ENCODE peak calls at places on chromosomes 7 and 10, in six cellular contexts. U is spleen, T is heart left ventricle, A is sigmoid colon, M is right lobe of liver, V is prostate gland. D is an unnamed sample. For H3K9me3, the result is how much of the 10 kb centered on the place peaks cover.

GRCh38 chr10:30645340-30645827 is 15.8 kb upstream of the LYZL2 start:
- DNase-seq in T (peak), U (no peak), V (no peak), A (peak), M (peak), D (no peak)

GRCh38 chr7:132140341-132140740 is 435.9 kb downstream of the PLXNA4 start:
- DNase-seq in A (no peak), U (no peak), M (no peak), V (no peak), T (no peak), D (no peak)

GRCh38 chr10:5843814-5844705 is 30.8 kb upstream of the GDI2 start:
- DNase-seq in A (no peak), T (no peak), V (no peak), M (no peak), U (no peak), D (no peak)

GRCh38 chr7:128954830-128955797 is 17.4 kb downstream of the IRF5 start:
- DNase-seq in T (no peak), U (no peak), M (no peak), A (no peak), V (no peak), D (no peak)

GRCh38 chr10:91709394-91709798 is 76.5 kb upstream of the PPP1R3C start:
- DNase-seq in M (no peak), U (no peak), A (no peak), V (no peak), T (no peak), D (no peak)

GRCh38 chr10:120950103-120950561 is 99.0 kb downstream of the WDR11 start:
- DNase-seq in T (no peak), U (no peak), A (no peak), M (no peak), V (no peak), D (no peak)

GRCh38 chr7:36300696-36301350 is 88.8 kb upstream of the ANLN start:
- DNase-seq in V (no peak), M (no peak), A (peak), U (no peak), T (no peak), D (no peak)

GRCh38 chr10:70232155-70232858 is 922 bp downstream of the PPA1 start:
- DNase-seq in V (peak), M (peak), U (peak), T (peak), A (peak), D (peak)

GRCh38 chr10:5975641-5976473 is 1.5 kb downstream of the IL15RA start:
- DNase-seq in U (no peak), A (peak), V (no peak), T (no peak), M (no peak), D (peak)

GRCh38 chr7:150425670-150426069 is 24.8 kb upstream of the GIMAP8 start:
- DNase-seq in U (no peak), T (peak), V (no peak), M (no peak), A (no peak), D (no peak)

GRCh38 chr7:155874411-155874810 is 62.1 kb upstream of the SHH start:
- DNase-seq in U (peak), T (no peak), V (no peak), A (peak), M (no peak), D (no peak)

GRCh38 chr10:1515121-1515779 is 222.1 kb downstream of the ADARB2 start:
- DNase-seq in T (no peak), U (no peak), A (no peak), M (no peak), V (no peak), D (no peak)

GRCh38 chr7:149793261-149793660 is 19.9 kb upstream of the ZNF467 start:
- DNase-seq in M (no peak), V (no peak), T (no peak), U (no peak), A (no peak), D (peak)

GRCh38 chr7:129210989-129211312 is 13.9 kb upstream of the AHCYL2 start:
- DNase-seq in T (no peak), U (no peak), M (no peak), A (peak), V (no peak), D (peak)

GRCh38 chr7:51240868-51241267 is 75.7 kb downstream of the COBL start:
- DNase-seq in U (no peak), A (no peak), V (no peak), M (no peak), T (no peak), D (no peak)

GRCh38 chr7:18861514-18861913 is 255.9 kb downstream of the TWIST1 start:
- DNase-seq in A (no peak), M (no peak), T (no peak), U (no peak), V (no peak), D (no peak)

GRCh38 chr10:98340946-98341345 is 73.0 kb upstream of the LOXL4 start:
- DNase-seq in T (no peak), U (no peak), A (no peak), M (no peak), V (no peak), D (no peak)

GRCh38 chr7:22827563-22827962 is 4.9 kb upstream of the TOMM7 start:
- DNase-seq in V (no peak), M (no peak), U (no peak), A (no peak), T (no peak), D (no peak)

GRCh38 chr10:60615551-60615950 is 162.7 kb upstream of the CDK1 start:
- DNase-seq in T (no peak), M (no peak), A (no peak), U (no peak), V (no peak), D (no peak)

GRCh38 chr10:115710136-115710535 is 562.9 kb downstream of the GFRA1 start:
- DNase-seq in M (no peak), T (no peak), V (no peak), U (no peak), A (no peak), D (no peak)

GRCh38 chr7:129771928-129772479 is 160.5 kb downstream of the NRF1 start:
- DNase-seq in A (no peak), M (no peak), U (peak), T (no peak), V (no peak), D (no peak)

GRCh38 chr10:43610636-43611035 is 4.4 kb downstream of the ZNF485 start:
- DNase-seq in U (no peak), V (no peak), T (no peak), A (no peak), M (no peak), D (no peak)

GRCh38 chr10:95268438-95268837 is 22.4 kb downstream of the PDLIM1 start:
- DNase-seq in T (peak), U (no peak), M (peak), V (no peak), A (no peak), D (no peak)

GRCh38 chr7:5827755-5828154 is 46.3 kb upstream of the RNF216 start:
- DNase-seq in A (no peak), V (no peak), M (peak), U (peak), T (no peak), D (peak)

GRCh38 chr7:45107356-45107755 is 4.1 kb downstream of the TBRG4 start:
- DNase-seq in U (peak), V (no peak), A (no peak), T (no peak), M (no peak), D (no peak)

GRCh38 chr7:45116048-45116447 is 4.6 kb upstream of the TBRG4 start:
- DNase-seq in T (no peak), A (no peak), U (no peak), M (no peak), V (no peak), D (peak)

GRCh38 chr7:45108863-45109262 is 2.6 kb downstream of the TBRG4 start:
- DNase-seq in M (no peak), A (peak), U (peak), T (no peak), V (no peak), D (no peak)

GRCh38 chr7:45112648-45113047 is 1.2 kb upstream of the TBRG4 start:
- DNase-seq in U (no peak), V (no peak), T (no peak), M (no peak), A (no peak), D (no peak)

DNA sequence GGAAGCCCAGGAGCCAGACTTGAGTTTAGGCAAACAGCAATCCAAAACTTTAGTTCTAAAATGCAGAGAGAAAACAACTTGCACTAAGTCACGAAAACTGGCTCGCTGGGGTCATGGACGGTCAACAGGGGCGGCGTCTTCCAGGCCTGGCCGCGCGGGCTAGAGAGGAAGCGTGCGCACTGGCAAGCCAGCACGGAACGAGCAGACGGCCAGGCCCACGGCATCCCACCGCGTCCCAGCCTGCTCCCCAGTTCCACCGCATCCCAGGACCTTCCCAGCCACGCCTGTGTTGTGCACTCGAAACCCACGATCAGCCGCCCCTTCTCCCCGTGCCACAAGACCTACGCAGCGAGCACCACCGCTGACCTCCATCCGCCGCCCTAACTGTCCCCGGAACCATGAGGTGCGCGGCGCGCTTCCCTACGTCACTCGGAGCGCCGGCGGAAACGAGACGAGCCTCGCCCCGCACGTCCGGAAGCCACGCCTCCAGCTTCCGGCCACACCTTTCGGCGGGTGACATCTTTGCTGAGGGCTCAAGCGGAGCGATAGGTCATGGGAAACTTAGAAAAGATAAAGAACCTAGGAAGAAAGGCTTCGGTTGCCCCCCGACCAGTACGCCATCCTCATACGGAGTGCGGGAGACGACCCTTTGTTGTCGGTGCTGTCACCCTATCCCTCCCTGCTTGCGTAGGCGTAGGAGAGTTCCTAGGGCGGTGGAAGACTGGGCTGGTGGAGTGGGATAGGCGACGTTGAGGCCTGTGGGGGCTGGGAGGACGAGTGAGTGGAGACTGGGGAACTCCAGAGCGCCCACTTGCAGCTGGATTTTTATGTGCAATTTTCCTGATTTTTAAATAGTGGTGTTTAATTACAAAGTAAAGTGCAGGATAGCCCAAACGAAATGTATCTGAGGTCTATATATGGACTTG is at the start of gene TBRG4:
- DNase-seq in A (peak), M (peak), V (peak), T (peak), U (peak), D (peak)
- TF ChIP-seq POLR2A in A (peak), M (peak), V (peak), T (peak), U (peak), D (peak)

GRCh38 chr10:105185101-105185500 is 544.0 kb downstream of the SORCS3 start:
- DNase-seq in A (no peak), T (no peak), V (no peak), U (no peak), M (no peak), D (no peak)
- H3K9me3 ChIP-seq in A (under half), T (under half), V (under half), U (under half), M (under half), D (under half)

GRCh38 chr7:101123703-101124068 is 3.2 kb upstream of the SERPINE1 start:
- DNase-seq in U (no peak), A (no peak), V (no peak), M (no peak), T (no peak), D (no peak)

GRCh38 chr7:101125989-101126650 is 784 bp upstream of the SERPINE1 start:
- DNase-seq in A (peak), T (peak), V (no peak), M (peak), U (no peak), D (peak)

GRCh38 chr7:101122933-101123702 is 3.8 kb upstream of the SERPINE1 start:
- DNase-seq in U (no peak), M (no peak), V (no peak), A (no peak), T (no peak), D (no peak)

GRCh38 chr7:101121996-101122932 is 4.6 kb upstream of the SERPINE1 start:
- DNase-seq in U (no peak), M (peak), A (peak), V (no peak), T (peak), D (no peak)

DNA sequence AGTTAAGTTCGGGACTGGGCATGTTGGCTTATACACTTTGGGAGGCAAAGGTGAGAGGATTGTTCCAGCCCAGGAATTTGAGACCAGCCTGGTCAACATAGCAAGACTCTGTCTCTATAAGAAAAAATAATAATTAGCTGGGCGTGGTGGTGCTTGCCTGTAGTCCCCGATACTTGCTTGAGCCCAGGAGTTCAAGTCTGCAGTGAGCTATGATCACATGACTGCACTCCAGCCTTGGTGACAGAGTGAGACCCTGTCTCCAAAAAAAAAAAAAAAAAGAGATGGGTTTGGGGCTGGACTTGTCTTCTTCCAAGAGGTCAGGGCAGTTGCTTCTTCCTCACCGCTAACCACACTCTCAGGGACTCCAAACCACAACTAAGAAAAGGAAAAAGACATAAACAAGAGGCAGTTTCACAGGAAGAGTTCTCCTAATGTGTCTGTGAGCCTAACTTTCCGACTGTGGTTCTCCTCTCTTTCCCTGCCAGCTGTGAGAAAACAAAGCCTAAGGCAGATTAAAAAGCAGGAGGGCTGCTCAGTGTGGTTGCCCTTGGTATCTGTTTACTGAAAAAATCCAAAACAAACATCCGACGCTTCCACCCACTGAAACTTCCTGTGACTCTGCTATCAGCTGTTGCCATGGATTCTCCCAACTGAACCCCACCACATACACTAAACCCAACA is 2.4 kb upstream of the SERPINE1 start:
- DNase-seq in U (no peak), T (no peak), M (no peak), A (no peak), V (no peak), D (no peak)
- TF ChIP-seq POLR2A in U (no peak), T (no peak), M (peak), A (no peak), V (no peak), D (no peak)

GRCh38 chr10:131344747-131345146 is 33.2 kb upstream of the TCERG1L start:
- DNase-seq in U (no peak), V (no peak), A (no peak), T (no peak), M (no peak), D (no peak)

GRCh38 chr10:131350245-131350644 is 38.7 kb upstream of the TCERG1L start:
- DNase-seq in M (no peak), A (no peak), U (no peak), T (no peak), V (no peak), D (no peak)

GRCh38 chr10:131346456-131346855 is 34.9 kb upstream of the TCERG1L start:
- DNase-seq in T (no peak), U (no peak), A (no peak), M (no peak), V (no peak), D (no peak)

DNA sequence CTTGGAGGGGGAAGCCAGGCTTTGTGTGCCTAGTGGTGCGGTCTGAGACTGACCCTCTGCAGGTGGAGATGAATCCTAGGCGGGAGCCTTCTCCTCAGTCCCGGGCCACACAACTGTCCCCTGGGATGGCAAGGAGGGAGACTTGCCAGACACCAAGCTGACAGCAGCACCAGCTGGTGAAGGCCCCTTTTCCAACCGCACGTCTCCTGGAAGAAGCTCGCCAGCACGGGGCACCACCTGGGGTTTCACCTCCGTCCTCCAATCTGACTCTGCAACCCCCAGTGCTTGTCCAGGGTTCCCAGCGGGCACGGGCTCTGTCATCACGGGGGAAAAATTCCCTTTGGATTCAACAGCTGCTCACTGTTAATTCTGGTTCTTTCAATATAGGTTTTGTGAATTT is 34.2 kb upstream of the TCERG1L start:
- DNase-seq in U (no peak), V (no peak), T (no peak), A (no peak), M (no peak), D (peak)
- H3K9me3 ChIP-seq in U (under half), V (under half), T (under half), A (under half), M (under half), D (under half)

GRCh38 chr10:102119417-102120141 is 589 bp downstream of the LDB1 start:
- DNase-seq in T (peak), V (peak), A (peak), M (peak), U (peak), D (no peak)
- TF ChIP-seq POLR2A in T (no peak), V (peak), A (peak), M (no peak), U (no peak), D (no peak)

GRCh38 chr7:57342954-57343353 is 107.0 kb upstream of the ZNF716 start:
- DNase-seq in V (no peak), U (no peak), M (peak), A (no peak), T (no peak), D (no peak)

GRCh38 chr7:57348646-57349269 is 101.2 kb upstream of the ZNF716 start:
- DNase-seq in A (no peak), V (no peak), M (peak), U (no peak), T (no peak), D (no peak)

GRCh38 chr7:57339198-57339944 is 110.6 kb upstream of the ZNF716 start:
- DNase-seq in M (peak), V (no peak), U (no peak), T (no peak), A (no peak), D (no peak)

GRCh38 chr7:57343901-57344622 is 105.9 kb upstream of the ZNF716 start:
- DNase-seq in A (no peak), U (no peak), T (peak), M (peak), V (no peak), D (no peak)

GRCh38 chr7:57344957-57345356 is 105.0 kb upstream of the ZNF716 start:
- DNase-seq in V (no peak), T (no peak), U (no peak), M (no peak), A (no peak), D (no peak)
- H3K9me3 ChIP-seq in V (under half), T (under half), U (under half), M (under half), A (under half), D (under half)

GRCh38 chr10:124093076-124093773 is at the start of gene CHST15:
- DNase-seq in U (no peak), M (peak), V (peak), T (peak), A (peak), D (peak)
- TF ChIP-seq POLR2A in U (no peak), M (peak), V (peak), T (peak), A (peak), D (no peak)

DNA sequence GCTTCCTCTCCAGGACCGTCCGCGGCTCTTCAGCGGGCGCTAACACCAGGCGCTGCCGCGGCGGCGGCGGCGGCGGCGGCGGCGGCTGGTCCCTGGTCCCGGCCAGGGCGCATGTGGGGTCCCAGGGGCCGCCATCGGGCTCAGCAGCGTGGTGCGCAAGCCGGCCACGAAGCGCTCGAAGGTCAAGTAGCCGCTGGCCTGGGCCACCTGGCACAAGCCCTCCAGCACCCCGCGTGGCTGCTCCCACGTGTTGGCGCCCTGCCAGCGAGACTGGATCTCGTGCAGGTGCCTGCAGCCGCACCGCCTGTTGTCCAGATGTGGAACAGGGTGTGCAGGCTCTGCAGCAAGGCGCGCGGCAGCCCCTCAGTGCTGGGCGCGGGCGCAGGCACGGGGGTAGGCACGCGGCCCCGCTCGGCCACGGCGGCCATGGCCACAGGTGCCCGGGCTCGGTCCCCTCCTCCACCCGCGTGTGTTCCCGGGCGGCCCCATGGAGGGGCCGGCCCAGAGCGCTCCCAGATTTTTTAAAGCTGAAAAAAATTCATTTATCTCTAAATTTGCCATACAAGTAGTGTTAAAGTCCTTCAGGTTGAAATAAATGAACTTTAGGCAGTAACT is 884.2 kb upstream of the ZNF722 start:
- DNase-seq in A (peak), U (no peak), T (no peak), V (no peak), M (no peak), D (no peak)
- H3K9me3 ChIP-seq in A (under half), U (under half), T (under half), V (under half), M (under half), D (under half)

D was measured in upper lobe of left lung.